ENCODE peak calls at places on chromosomes 4 and X, in eight cellular contexts. C is left ventricle myocardium superior, T is MCF 10A, Z is NCI-H460, Q is NCI-H345, W is NCI-H2171 treated with DMSO at 0.1 percent for 48 hours, K is C1 segment of cervical spinal cord, F is cardiac septum. D is an unnamed sample.

GRCh38 chrX:69210513-69211065 is 45.3 kb upstream of the PJA1 start:
- DNase-seq in W (no peak), C (peak; percentile 33), K (no peak), F (no peak), Z (no peak), Q (no peak), T (no peak), D (no peak)

GRCh38 chrX:48645669-48646068 is 37.9 kb upstream of the WAS start:
- DNase-seq in F (no peak), Q (no peak), T (no peak), W (no peak), Z (no peak), C (no peak), K (no peak), D (no peak)

GRCh38 chr4:21769404-21770147 is 179.0 kb downstream of the KCNIP4 start:
- DNase-seq in W (no peak), Q (no peak), Z (peak; percentile 69), T (peak; percentile 59), F (no peak), K (no peak), C (no peak), D (no peak)

GRCh38 chr4:1495416-1496115 is 89.3 kb upstream of the NKX1-1 start:
- DNase-seq in Z (no peak), Q (no peak), T (no peak), K (no peak), F (peak; percentile 69), W (no peak), C (peak; percentile 21), D (no peak)

GRCh38 chrX:39477438-39478120 is 620.2 kb downstream of the BCOR start:
- DNase-seq in K (no peak), C (peak; percentile 90), Z (no peak), T (no peak), F (no peak), W (peak; percentile 10), Q (no peak), D (no peak)

GRCh38 chr4:150315175-150315574 is 236.9 kb downstream of the DCLK2 start:
- DNase-seq in Z (no peak), T (no peak), Q (no peak), W (peak; percentile 93), F (no peak), K (no peak), C (no peak), D (no peak)

GRCh38 chrX:110683925-110684324 is 111.7 kb downstream of the CHRDL1 start:
- DNase-seq in T (no peak), W (no peak), Z (no peak), K (no peak), F (no peak), C (no peak), Q (no peak), D (no peak)

GRCh38 chr4:63937961-63938360 is 471.3 kb downstream of the TECRL start:
- DNase-seq in Q (no peak), Z (no peak), C (no peak), W (no peak), F (no peak), K (no peak), T (peak; percentile 49), D (peak; percentile 60)

GRCh38 chr4:83108101-83108861 is 6.2 kb downstream of the PLAC8 start:
- DNase-seq in W (no peak), K (no peak), Q (no peak), Z (no peak), T (no peak), F (no peak), C (no peak), D (no peak)

GRCh38 chr4:26879805-26880204 is 19.2 kb downstream of the STIM2 start:
- DNase-seq in Q (no peak), C (no peak), K (no peak), W (no peak), Z (no peak), F (no peak), T (no peak), D (no peak)

GRCh38 chrX:33726281-33727160 is 405.6 kb downstream of the FAM47A start:
- DNase-seq in K (no peak), Q (no peak), T (no peak), Z (no peak), F (no peak), C (peak; percentile 28), W (no peak), D (no peak)

GRCh38 chr4:181147421-181147951 is 1095.7 kb upstream of the TENM3 start:
- DNase-seq in F (no peak), T (no peak), Z (no peak), Q (no peak), K (no peak), W (peak; percentile 23), C (no peak), D (no peak)

GRCh38 chr4:81409836-81410235 is 61.9 kb downstream of the RASGEF1B start:
- DNase-seq in W (no peak), F (no peak), T (no peak), Q (no peak), Z (no peak), K (no peak), C (no peak), D (no peak)

GRCh38 chrX:68650491-68650890 is 3.0 kb downstream of the STARD8 start:
- DNase-seq in K (no peak), C (no peak), W (no peak), Z (no peak), Q (no peak), F (no peak), T (peak; percentile 24), D (no peak)

GRCh38 chr4:174199735-174200134 is 83.7 kb downstream of the FBXO8 start:
- DNase-seq in T (no peak), F (no peak), Q (no peak), K (no peak), Z (no peak), W (no peak), C (no peak), D (no peak)

GRCh38 chrX:13906103-13906502 is 89.2 kb upstream of the GPM6B start:
- DNase-seq in Z (no peak), F (no peak), Q (no peak), W (peak; percentile 7), C (no peak), T (no peak), K (no peak), D (peak; percentile 46)

GRCh38 chr4:10015140-10015753 is 6.0 kb downstream of the SLC2A9 start:
- DNase-seq in W (peak; percentile 45), T (peak; percentile 62), Z (peak; percentile 25), K (no peak), C (no peak), F (peak; percentile 73), Q (peak; percentile 39), D (peak; percentile 73)

GRCh38 chr4:86910820-86911684 is 18.8 kb upstream of the C4orf36 start:
- DNase-seq in K (no peak), T (no peak), C (no peak), Z (no peak), W (no peak), Q (no peak), F (no peak), D (no peak)

GRCh38 chr4:38322709-38323108 is 341.3 kb upstream of the KLF3 start:
- DNase-seq in Q (no peak), C (peak; percentile 61), K (no peak), W (peak; percentile 61), T (peak; percentile 93), F (no peak), Z (no peak), D (no peak)

GRCh38 chr4:28092610-28093009 is 1232.0 kb downstream of the STIM2 start:
- DNase-seq in F (no peak), W (no peak), K (no peak), Z (no peak), T (no peak), C (no peak), Q (no peak), D (no peak)

GRCh38 chr4:171308661-171309060 is 504.5 kb upstream of the GALNTL6 start:
- DNase-seq in T (no peak), C (no peak), Q (peak; percentile 43), W (no peak), F (no peak), Z (no peak), K (no peak), D (no peak)

GRCh38 chr4:62070291-62070852 is 870.2 kb downstream of the ADGRL3 start:
- DNase-seq in Q (no peak), C (no peak), Z (no peak), T (no peak), K (no peak), F (no peak), W (no peak), D (no peak)

GRCh38 chr4:95591278-95591677 is 42.5 kb upstream of the UNC5C start:
- DNase-seq in F (no peak), W (no peak), T (no peak), Z (no peak), Q (no peak), C (no peak), K (no peak), D (no peak)

GRCh38 chr4:186725422-186726149 is 1.9 kb upstream of the FAT1 start:
- DNase-seq in Z (peak; percentile 65), F (no peak), W (no peak), T (peak; percentile 83), Q (peak; percentile 79), K (peak; percentile 58), C (peak; percentile 85), D (peak; percentile 90)

GRCh38 chr4:15883611-15884243 is 54.8 kb downstream of the FGFBP1 start:
- DNase-seq in Z (no peak), C (no peak), Q (no peak), W (no peak), F (no peak), K (no peak), T (no peak), D (no peak)

GRCh38 chr4:26326791-26327190 is 6.0 kb downstream of the RBPJ start:
- DNase-seq in K (no peak), Z (no peak), W (no peak), C (no peak), T (no peak), F (no peak), Q (no peak), D (no peak)

GRCh38 chr4:158630893-158631292 is 40.8 kb downstream of the C4orf46 start:
- DNase-seq in K (no peak), Z (no peak), Q (no peak), C (no peak), T (peak; percentile 32), W (no peak), F (no peak), D (no peak)

GRCh38 chr4:7845493-7846124 is 94.1 kb downstream of the AFAP1 start:
- DNase-seq in Q (no peak), K (no peak), W (no peak), F (no peak), Z (no peak), T (no peak), C (no peak), D (no peak)

D was measured in testis.